ENCODE peak calls at places on chromosomes 1 and 21, in four cellular contexts. L is RWPE1, S is HCT116, O is cardiac fibroblast. A is an unnamed sample.

GRCh38 chr1:966135-966602 is at the start of gene PLEKHN1:
- DNase-seq in O (no peak), S (no peak), L (peak), A (peak)

GRCh38 chr1:241848680-241849344 is 808 bp downstream of the EXO1 start:
- DNase-seq in L (no peak), O (no peak), S (no peak), A (no peak)

GRCh38 chr1:216190438-216190837 is 232.8 kb downstream of the USH2A start:
- DNase-seq in L (no peak), S (no peak), O (no peak), A (no peak)

GRCh38 chr1:12130466-12131130 is 36.2 kb upstream of the TNFRSF1B start:
- DNase-seq in L (no peak), O (no peak), S (no peak), A (no peak)

GRCh38 chr1:156947818-156948525 is 27.5 kb downstream of the LRRC71 start:
- DNase-seq in L (no peak), S (no peak), O (no peak), A (no peak)

GRCh38 chr1:50347933-50348332 is 75.3 kb downstream of the DMRTA2 start:
- DNase-seq in S (no peak), O (no peak), L (no peak), A (no peak)

GRCh38 chr1:203673550-203674411 is 47.1 kb downstream of the ATP2B4 start:
- DNase-seq in S (peak), L (peak), O (peak), A (peak)

GRCh38 chr21:43331962-43332458 is 94.9 kb downstream of the SIK1 start:
- DNase-seq in S (no peak), L (no peak), O (peak), A (no peak)

GRCh38 chr1:181493145-181493544 is 9.8 kb downstream of the CACNA1E start:
- DNase-seq in S (no peak), O (no peak), L (no peak), A (no peak)

GRCh38 chr21:33380483-33380998 is 22.7 kb upstream of the IFNGR2 start:
- DNase-seq in L (peak), O (peak), S (peak), A (peak)

GRCh38 chr1:175887521-175887920 is 144.1 kb upstream of the TNR start:
- DNase-seq in L (no peak), S (no peak), O (no peak), A (no peak)

DNA sequence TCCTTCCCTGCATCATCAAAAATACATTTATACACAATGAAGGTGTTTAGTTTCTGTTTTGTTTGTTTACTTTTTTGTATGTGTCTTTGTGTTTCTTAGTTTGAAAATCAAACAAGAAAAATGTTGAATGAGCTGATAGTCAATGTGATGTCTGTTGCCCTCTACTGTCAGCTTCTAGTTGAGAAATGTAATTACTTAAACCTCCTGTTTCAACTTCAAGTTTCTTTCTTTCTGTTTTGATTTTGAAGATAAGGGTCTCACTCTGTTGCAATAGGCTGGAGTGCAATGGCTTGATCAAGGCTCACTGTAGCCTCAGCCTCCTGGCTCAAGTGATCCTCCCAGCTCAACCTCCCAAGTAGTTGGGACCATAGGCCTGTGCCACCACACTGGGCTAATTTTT is 37.5 kb downstream of the SPTA1 start:
- DNase-seq in S (no peak), O (no peak), L (no peak), A (no peak)
- TF ChIP-seq CTCF in S (no peak), O (no peak), L (no peak), A (no peak)

GRCh38 chr1:61518670-61519400 is 206.1 kb downstream of the TM2D1 start:
- DNase-seq in L (peak), O (no peak), S (no peak), A (no peak)
- TF ChIP-seq CTCF in L (peak), O (peak), S (no peak), A (no peak)

DNA sequence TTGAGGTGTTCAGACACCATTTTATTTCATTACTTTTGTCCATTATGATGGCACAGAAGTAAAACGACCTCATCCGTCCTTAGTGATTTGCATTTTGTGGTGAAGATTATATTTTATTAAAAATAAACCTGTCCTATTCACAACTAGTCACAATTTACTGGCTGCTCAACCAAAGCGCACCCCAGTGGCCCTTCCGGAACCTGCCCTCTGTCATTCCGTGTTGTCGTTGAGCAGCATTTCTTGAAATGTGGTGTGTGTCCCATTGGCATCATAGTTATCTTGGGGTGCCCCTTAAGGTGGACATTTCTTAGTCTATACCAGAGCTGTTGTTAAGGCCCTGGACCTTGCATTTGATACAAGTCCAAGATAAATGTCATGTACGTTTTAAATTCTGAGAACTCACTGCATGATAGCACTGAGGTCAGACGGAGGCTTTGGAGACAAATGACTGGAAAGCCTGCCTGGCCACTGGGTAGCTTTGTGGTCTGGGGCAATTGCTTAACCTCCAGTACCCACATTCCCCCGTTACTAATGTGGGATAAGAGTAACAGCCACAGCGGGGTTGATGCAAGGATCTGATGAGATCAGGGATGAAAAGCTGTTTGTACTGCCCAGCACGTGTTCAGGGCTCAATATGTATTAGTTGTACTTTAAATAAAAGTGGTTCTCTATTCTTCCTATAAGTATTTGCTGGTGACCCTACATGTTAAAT is 36.2 kb downstream of the BACH1 start:
- DNase-seq in L (no peak), O (peak), S (no peak), A (no peak)
- TF ChIP-seq CTCF in L (no peak), O (no peak), S (no peak), A (no peak)

GRCh38 chr1:155562581-155563376 is at the start of gene ASH1L:
- DNase-seq in O (peak), L (peak), S (peak), A (peak)
- TF ChIP-seq CTCF in O (no peak), L (no peak), S (no peak), A (no peak)

GRCh38 chr1:81549588-81550127 is 251.1 kb upstream of the ADGRL2 start:
- DNase-seq in O (peak), S (no peak), L (peak), A (peak)
- TF ChIP-seq CTCF in O (peak), S (peak), L (peak), A (peak)

GRCh38 chr1:189708674-189709073 is 769.0 kb downstream of the BRINP3 start:
- DNase-seq in O (peak), L (no peak), S (peak), A (peak)
- TF ChIP-seq CTCF in O (no peak), L (no peak), S (peak), A (no peak)

GRCh38 chr1:6490181-6491075 is 1.0 kb downstream of the PLEKHG5 start:
- DNase-seq in L (peak), S (peak), O (peak), A (peak)
- TF ChIP-seq CTCF in L (peak), S (no peak), O (no peak), A (no peak)

GRCh38 chr1:45518910-45519309 is 2.8 kb downstream of the PRDX1 start:
- DNase-seq in L (no peak), O (peak), S (no peak), A (no peak)

GRCh38 chr1:45516465-45516864 is 5.2 kb downstream of the PRDX1 start:
- DNase-seq in O (no peak), S (no peak), L (no peak), A (no peak)

GRCh38 chr1:45522324-45523104 is 830 bp upstream of the PRDX1 start:
- DNase-seq in L (no peak), S (peak), O (peak), A (peak)

GRCh38 chr1:45526135-45526644 is 4.5 kb upstream of the PRDX1 start:
- DNase-seq in O (no peak), L (no peak), S (no peak), A (no peak)

GRCh38 chr1:45521413-45522323 is at the start of gene PRDX1:
- DNase-seq in L (peak), S (peak), O (peak), A (peak)
- TF ChIP-seq CTCF in L (no peak), S (no peak), O (peak), A (no peak)

GRCh38 chr1:247222840-247223239 is 33.0 kb upstream of the VN1R5 start:
- DNase-seq in O (no peak), L (no peak), S (no peak), A (no peak)
- TF ChIP-seq CTCF in O (no peak), L (no peak), S (no peak), A (no peak)